ENCODE peak calls at places on chromosomes 1 and 21, in four cellular contexts. J is K562, D is GM12878, G is HepG2. O is an unnamed sample.

GRCh38 chr1:45640293-45640692 is 16.4 kb upstream of the CCDC17 start:
- DNase-seq in J (no peak), D (no peak), G (peak), O (no peak)

GRCh38 chr1:30933874-30934252 is 25.3 kb upstream of the SDC3 start:
- DNase-seq in J (no peak), D (no peak), G (no peak), O (no peak)

GRCh38 chr1:46539968-46540367 is 11.5 kb downstream of the KNCN start:
- DNase-seq in J (no peak), D (no peak), G (no peak), O (no peak)

GRCh38 chr1:218900621-218901020 is 273.1 kb upstream of the LYPLAL1 start:
- DNase-seq in J (no peak), D (no peak), G (no peak), O (no peak)

GRCh38 chr1:61825398-61825797 is 83.1 kb downstream of the PATJ start:
- DNase-seq in J (no peak), D (no peak), G (no peak), O (no peak)

GRCh38 chr1:210232524-210233215 is at the start of gene SERTAD4:
- DNase-seq in J (no peak), D (no peak), G (no peak), O (peak)

GRCh38 chr1:24190970-24191570 is 4.0 kb upstream of the IFNLR1 start:
- DNase-seq in J (no peak), D (peak), G (no peak), O (no peak)

GRCh38 chr1:22915816-22916468 is 56.7 kb downstream of the LACTBL1 start:
- DNase-seq in J (no peak), D (no peak), G (no peak), O (no peak)

GRCh38 chr1:2300851-2301606 is 72.9 kb downstream of the SKI start:
- DNase-seq in J (no peak), D (peak), G (no peak), O (no peak)

GRCh38 chr21:17402885-17403477 is 109.9 kb upstream of the CXADR start:
- DNase-seq in J (no peak), D (no peak), G (no peak), O (no peak)

GRCh38 chr1:91876751-91877573 is 9.0 kb downstream of the TGFBR3 start:
- DNase-seq in J (no peak), D (no peak), G (no peak), O (no peak)

GRCh38 chr1:65434760-65435159 is 14.3 kb downstream of the LEPR start:
- DNase-seq in J (no peak), D (no peak), G (no peak), O (no peak)

GRCh38 chr21:43193088-43193650 is 24.4 kb downstream of the CRYAA start:
- DNase-seq in J (no peak), D (no peak), G (no peak), O (no peak)

DNA sequence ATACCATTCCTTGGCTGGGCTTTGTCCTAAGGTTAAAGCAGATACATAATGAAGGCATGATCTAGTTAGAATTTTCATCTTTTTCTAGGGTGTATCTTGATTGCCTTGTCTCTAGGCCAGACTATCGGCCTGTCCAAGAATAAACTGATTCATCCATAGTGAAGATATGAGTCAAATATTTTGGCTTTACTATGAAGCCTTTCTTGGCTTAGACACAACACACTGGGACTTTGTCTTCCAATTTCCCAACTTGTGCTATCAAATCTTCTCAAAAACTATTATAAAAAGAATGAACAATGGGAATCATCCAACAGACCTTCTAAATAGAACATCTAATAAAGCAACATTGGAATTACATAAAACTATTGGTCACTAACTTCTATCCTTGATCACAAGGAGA is 64.8 kb downstream of the WARS2 start:
- DNase-seq in J (no peak), D (no peak), G (no peak), O (no peak)
- TF ChIP-seq BHLHE40 in J (no peak), D (no peak), G (no peak), O (no peak)

GRCh38 chr21:46161800-46162592 is 6.6 kb upstream of the FTCD start:
- DNase-seq in J (no peak), D (no peak), G (no peak), O (no peak)
- TF ChIP-seq FOXM1 in J (no peak), D (no peak), G (no peak), O (no peak)

GRCh38 chr21:26958792-26959191 is 8.1 kb downstream of the ADAMTS5 start:
- DNase-seq in J (no peak), D (no peak), G (no peak), O (no peak)

GRCh38 chr21:26952274-26953066 is 14.4 kb downstream of the ADAMTS5 start:
- DNase-seq in J (no peak), D (no peak), G (no peak), O (no peak)

GRCh38 chr21:26949830-26950229 is 17.1 kb downstream of the ADAMTS5 start:
- DNase-seq in J (no peak), D (no peak), G (no peak), O (no peak)

GRCh38 chr21:26956216-26956615 is 10.7 kb downstream of the ADAMTS5 start:
- DNase-seq in J (no peak), D (no peak), G (no peak), O (no peak)

DNA sequence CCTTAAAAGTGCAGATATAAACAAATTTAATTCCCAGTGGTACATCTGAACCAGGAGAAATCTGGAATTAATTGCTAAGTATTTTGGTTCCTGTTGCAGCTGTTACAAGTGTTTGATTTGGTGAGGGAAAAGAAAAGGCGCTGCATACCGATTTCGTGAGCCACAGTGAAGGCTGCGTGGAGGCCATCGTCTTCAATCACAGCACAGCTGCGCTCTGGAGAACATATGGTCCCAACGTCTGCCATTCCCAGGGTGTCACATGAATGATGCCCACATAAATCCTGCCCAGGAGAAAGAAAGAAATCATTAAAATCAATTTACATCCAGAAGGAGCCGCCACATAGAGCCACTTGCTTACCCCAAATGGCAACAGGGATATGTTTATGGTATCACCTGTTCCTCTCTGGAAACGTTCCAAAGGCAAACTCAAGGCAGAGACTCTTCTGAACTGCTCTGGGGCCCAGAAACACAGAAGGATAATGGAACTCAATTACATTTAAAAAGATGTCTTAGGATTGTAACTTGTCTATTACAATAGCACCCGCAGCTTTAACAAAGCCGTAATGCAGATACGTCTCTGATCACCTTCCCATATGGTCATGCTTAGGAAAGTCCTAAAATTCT is 12.2 kb downstream of the ADAMTS5 start:
- DNase-seq in J (no peak), D (no peak), G (no peak), O (no peak)
- TF ChIP-seq BHLHE40 in J (no peak), D (no peak), G (no peak), O (no peak)

GRCh38 chr1:5415621-5416020 is 576.6 kb downstream of the NPHP4 start:
- DNase-seq in J (no peak), D (no peak), G (no peak), O (no peak)
- TF ChIP-seq FOXM1 in J (no peak), D (no peak), G (no peak), O (no peak)

GRCh38 chr1:173095632-173096031 is 44.9 kb upstream of the TNFSF18 start:
- DNase-seq in J (no peak), D (no peak), G (no peak), O (no peak)
- TF ChIP-seq BHLHE40 in J (no peak), D (no peak), G (no peak), O (no peak)